ENCODE peak calls at places on chromosomes 13 and 19, in ten cellular contexts. Z is gastrocnemius medialis; O is NCI-H187 treated with DMSO at 0.1 percent for 48 hours; I is NCI-H510A treated with DMSO at 0.1 percent for 48 hours; Y is head of caudate nucleus; L is astrocyte; C is KG1; J is HuH-7; F is GM23338; N is activated CD4-positive, alpha-beta T cell treated with anti-CD3 and anti-CD28 coated beads, Interleukin-2, amount 50 U/mL, for 24 hours. T is an unnamed sample.

GRCh38 chr19:13060233-13060963 is 42.3 kb downstream of the LYL1 start:
- DNase-seq in Z (no peak), O (no peak), I (no peak), Y (peak), L (no peak), C (no peak), J (peak), F (no peak), N (no peak), T (no peak)

GRCh38 chr13:111183959-111184684 is 69.0 kb downstream of the ARHGEF7 start:
- DNase-seq in Z (no peak), O (no peak), I (no peak), Y (peak), L (no peak), C (peak), J (no peak), F (no peak), N (no peak), T (no peak)

GRCh38 chr19:43749152-43749551 is 5.6 kb downstream of the SMG9 start:
- DNase-seq in Z (no peak), O (no peak), I (no peak), Y (no peak), L (no peak), C (no peak), J (no peak), F (no peak), N (no peak), T (no peak)

GRCh38 chr19:44890366-44891015 is 563 bp upstream of the TOMM40 start:
- DNase-seq in Z (peak), O (peak), I (peak), Y (peak), L (peak), C (peak), J (peak), F (peak), N (peak), T (peak)

GRCh38 chr19:15447057-15447456 is 2.7 kb downstream of the WIZ start:
- DNase-seq in Z (no peak), O (no peak), I (no peak), Y (no peak), L (no peak), C (no peak), J (no peak), F (no peak), N (no peak), T (no peak)

GRCh38 chr13:69199664-69200063 is 908.0 kb upstream of the ATXN8OS start:
- DNase-seq in Z (no peak), O (no peak), I (no peak), Y (no peak), L (no peak), C (no peak), J (no peak), F (no peak), N (no peak), T (no peak)

GRCh38 chr13:91904597-91904996 is 506.2 kb downstream of the GPC5 start:
- DNase-seq in Z (no peak), O (no peak), I (no peak), Y (no peak), L (no peak), C (no peak), J (no peak), F (no peak), N (no peak), T (no peak)

GRCh38 chr13:113186061-113186900 is 22.2 kb downstream of the PCID2 start:
- DNase-seq in Z (no peak), O (no peak), I (no peak), Y (no peak), L (peak), C (no peak), J (no peak), F (no peak), N (no peak), T (no peak)

GRCh38 chr13:98977568-98978270 is at the start of gene DOCK9:
- DNase-seq in Z (peak), O (no peak), I (peak), Y (peak), L (peak), C (no peak), J (no peak), F (peak), N (no peak), T (no peak)

GRCh38 chr19:31583148-31583547 is 233.9 kb upstream of the TSHZ3 start:
- DNase-seq in Z (no peak), O (no peak), I (no peak), Y (no peak), L (no peak), C (no peak), J (no peak), F (no peak), N (no peak), T (no peak)

GRCh38 chr13:97583884-97584497 is 150.0 kb downstream of the RAP2A start:
- DNase-seq in Z (no peak), O (no peak), I (no peak), Y (no peak), L (no peak), C (peak), J (no peak), F (no peak), N (no peak), T (no peak)

GRCh38 chr13:66210677-66211076 is 1019.5 kb downstream of the PCDH9 start:
- DNase-seq in Z (no peak), O (no peak), I (no peak), Y (no peak), L (peak), C (no peak), J (no peak), F (no peak), N (no peak), T (no peak)

GRCh38 chr13:29849071-29849541 is 1.3 kb downstream of the UBL3 start:
- DNase-seq in Z (no peak), O (no peak), I (peak), Y (peak), L (peak), C (peak), J (peak), F (peak), N (no peak), T (peak)

GRCh38 chr13:114029866-114030625 is 56.2 kb upstream of the C13orf46 start:
- DNase-seq in Z (no peak), O (no peak), I (no peak), Y (no peak), L (no peak), C (no peak), J (no peak), F (no peak), N (no peak), T (no peak)

GRCh38 chr19:46225558-46226004 is 4.0 kb upstream of the IGFL1 start:
- DNase-seq in Z (no peak), O (no peak), I (no peak), Y (no peak), L (peak), C (no peak), J (no peak), F (peak), N (no peak), T (no peak)

GRCh38 chr13:99086869-99087129 is 108.9 kb upstream of the DOCK9 start:
- DNase-seq in Z (no peak), O (no peak), I (no peak), Y (no peak), L (peak), C (no peak), J (no peak), F (no peak), N (peak), T (no peak)

GRCh38 chr19:48881741-48882657 is 9.8 kb downstream of the PPP1R15A start:
- DNase-seq in Z (no peak), O (no peak), I (no peak), Y (peak), L (no peak), C (no peak), J (no peak), F (peak), N (no peak), T (no peak)

GRCh38 chr13:76516013-76516412 is 370.2 kb downstream of the KCTD12 start:
- DNase-seq in Z (no peak), O (no peak), I (no peak), Y (no peak), L (peak), C (no peak), J (no peak), F (no peak), N (no peak), T (no peak)

GRCh38 chr19:45595814-45596213 is 6.2 kb downstream of the GPR4 start:
- DNase-seq in Z (peak), O (no peak), I (no peak), Y (no peak), L (no peak), C (no peak), J (no peak), F (no peak), N (no peak), T (no peak)

GRCh38 chr13:40681341-40682051 is 15.1 kb upstream of the FOXO1 start:
- DNase-seq in Z (peak), O (no peak), I (no peak), Y (no peak), L (peak), C (no peak), J (no peak), F (no peak), N (no peak), T (no peak)

GRCh38 chr19:16001481-16002312 is 52.9 kb downstream of the OR10H4 start:
- DNase-seq in Z (no peak), O (no peak), I (no peak), Y (no peak), L (peak), C (peak), J (peak), F (no peak), N (no peak), T (peak)

GRCh38 chr19:51006406-51006805 is 5.0 kb upstream of the KLK8 start:
- DNase-seq in Z (no peak), O (no peak), I (no peak), Y (no peak), L (no peak), C (no peak), J (no peak), F (no peak), N (no peak), T (no peak)

GRCh38 chr13:95185851-95186250 is 115.4 kb downstream of the ABCC4 start:
- DNase-seq in Z (no peak), O (no peak), I (no peak), Y (no peak), L (no peak), C (peak), J (no peak), F (no peak), N (no peak), T (no peak)

GRCh38 chr19:7734220-7735203 is 2.6 kb upstream of the CLEC4G start:
- DNase-seq in Z (no peak), O (no peak), I (no peak), Y (no peak), L (no peak), C (no peak), J (peak), F (no peak), N (no peak), T (peak)

GRCh38 chr19:33796164-33797100 is at the start of gene KCTD15:
- DNase-seq in Z (no peak), O (no peak), I (peak), Y (peak), L (peak), C (peak), J (peak), F (peak), N (peak), T (no peak)

GRCh38 chr13:28867564-28867963 is 47.4 kb downstream of the MTUS2 start:
- DNase-seq in Z (no peak), O (no peak), I (no peak), Y (no peak), L (no peak), C (no peak), J (no peak), F (no peak), N (no peak), T (no peak)